ENCODE peak calls at places on chromosome 22, in six cellular contexts. One of them, this sample, is unnamed.

GRCh38 chr22:37898441-37899181 is 7.5 kb upstream of the MICALL1 start:
- DNase-seq in IMR-90: no peak
- DNase-seq in stomach: peak; percentile 60
- DNase-seq in cardiac muscle cell: peak; percentile 27
- DNase-seq in fibroblast of lung: peak; percentile 59
- DNase-seq in HFF-Myc: no peak
- DNase-seq in this sample: no peak

GRCh38 chr22:25602924-25603323 is 38.4 kb downstream of the GRK3 start:
- DNase-seq in IMR-90: no peak
- DNase-seq in cardiac muscle cell: no peak
- DNase-seq in stomach: no peak
- DNase-seq in fibroblast of lung: peak; percentile 8
- DNase-seq in HFF-Myc: no peak
- DNase-seq in this sample: no peak

GRCh38 chr22:47452184-47452583 is 689.7 kb downstream of the TBC1D22A start:
- DNase-seq in IMR-90: no peak
- DNase-seq in stomach: no peak
- DNase-seq in fibroblast of lung: no peak
- DNase-seq in HFF-Myc: no peak
- DNase-seq in cardiac muscle cell: no peak
- DNase-seq in this sample: no peak

GRCh38 chr22:48635825-48636224 is 1191.8 kb downstream of the BRD1 start:
- DNase-seq in fibroblast of lung: no peak
- DNase-seq in IMR-90: no peak
- DNase-seq in stomach: no peak
- DNase-seq in cardiac muscle cell: no peak
- DNase-seq in HFF-Myc: no peak
- DNase-seq in this sample: no peak

GRCh38 chr22:23574371-23574811 is 5.7 kb downstream of the IGLL1 start:
- DNase-seq in cardiac muscle cell: no peak
- DNase-seq in HFF-Myc: no peak
- DNase-seq in stomach: no peak
- DNase-seq in IMR-90: no peak
- DNase-seq in fibroblast of lung: no peak
- DNase-seq in this sample: no peak

GRCh38 chr22:25077964-25078363 is 121.7 kb upstream of the CRYBB3 start:
- DNase-seq in IMR-90: no peak
- DNase-seq in fibroblast of lung: no peak
- DNase-seq in cardiac muscle cell: no peak
- DNase-seq in stomach: no peak
- DNase-seq in HFF-Myc: no peak
- DNase-seq in this sample: no peak

GRCh38 chr22:49154433-49154832 is 673.2 kb downstream of the BRD1 start:
- DNase-seq in IMR-90: no peak
- DNase-seq in stomach: no peak
- DNase-seq in fibroblast of lung: no peak
- DNase-seq in cardiac muscle cell: no peak
- DNase-seq in HFF-Myc: no peak
- DNase-seq in this sample: no peak

GRCh38 chr22:50694099-50694498 is 21.5 kb downstream of the SHANK3 start:
- DNase-seq in cardiac muscle cell: no peak
- DNase-seq in HFF-Myc: no peak
- DNase-seq in IMR-90: peak; percentile 25
- DNase-seq in fibroblast of lung: no peak
- DNase-seq in stomach: no peak
- DNase-seq in this sample: no peak

GRCh38 chr22:47071078-47071811 is 308.8 kb downstream of the TBC1D22A start:
- DNase-seq in cardiac muscle cell: no peak
- DNase-seq in IMR-90: no peak
- DNase-seq in stomach: no peak
- DNase-seq in fibroblast of lung: peak; percentile 51
- DNase-seq in HFF-Myc: no peak
- DNase-seq in this sample: no peak

GRCh38 chr22:19477321-19478085 is 1.5 kb downstream of the UFD1 start:
- DNase-seq in fibroblast of lung: peak; percentile 9
- DNase-seq in HFF-Myc: no peak
- DNase-seq in cardiac muscle cell: no peak
- DNase-seq in stomach: no peak
- DNase-seq in IMR-90: peak; percentile 16
- DNase-seq in this sample: no peak

DNA sequence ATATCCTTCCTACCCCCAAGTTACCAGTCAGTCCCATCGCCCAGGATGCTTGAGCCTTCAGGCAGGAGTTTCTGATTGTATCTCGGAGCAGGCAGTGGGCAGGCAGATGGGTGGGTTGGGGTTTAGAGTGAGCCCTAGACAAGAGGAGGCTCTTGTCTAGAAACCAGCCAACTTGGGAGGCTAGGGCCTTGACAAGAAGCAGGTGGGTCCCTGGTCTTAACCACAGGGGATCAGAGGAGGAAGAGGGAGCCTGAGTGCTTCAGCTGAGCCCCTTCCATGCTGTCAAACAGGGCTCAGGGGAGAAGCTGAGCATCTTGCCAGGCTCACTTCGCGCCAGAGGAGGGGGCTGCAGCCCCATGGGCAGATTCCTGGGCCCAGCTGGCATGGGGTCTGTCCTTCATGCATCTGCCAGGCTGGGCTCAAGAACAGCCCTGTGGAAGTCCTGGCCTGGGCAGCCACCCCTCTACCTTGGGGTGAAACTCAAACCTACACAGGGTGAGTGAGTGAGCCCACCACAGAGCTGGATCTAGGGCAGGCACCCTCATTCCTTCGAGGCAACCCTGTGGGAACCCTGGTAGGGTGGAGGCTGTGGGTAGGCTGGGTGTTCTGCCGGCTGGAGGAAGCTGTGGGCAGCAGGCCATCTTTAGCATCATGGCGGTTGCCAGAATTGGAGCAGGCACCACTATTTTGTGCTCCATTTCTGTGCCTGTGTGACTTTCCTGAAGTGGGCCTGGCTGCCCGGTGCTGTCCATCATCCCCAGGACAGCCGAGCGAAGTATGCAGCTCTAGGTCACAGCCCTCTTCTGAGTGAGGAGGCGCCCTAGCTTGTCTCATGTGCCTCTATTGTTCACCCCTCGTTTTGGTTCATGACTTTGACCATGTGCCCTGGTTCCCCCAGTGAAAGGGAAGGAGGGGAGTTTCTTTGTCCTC is 108.1 kb downstream of the MORC2 start:
- DNase-seq in IMR-90: no peak
- DNase-seq in stomach: peak; percentile 17
- DNase-seq in cardiac muscle cell: no peak
- DNase-seq in HFF-Myc: no peak
- DNase-seq in fibroblast of lung: no peak
- DNase-seq in this sample: no peak
- TF ChIP-seq CTCF in IMR-90: no peak
- TF ChIP-seq CTCF in stomach: no peak
- TF ChIP-seq CTCF in cardiac muscle cell: no peak
- TF ChIP-seq CTCF in HFF-Myc: no peak
- TF ChIP-seq CTCF in fibroblast of lung: no peak
- TF ChIP-seq CTCF in this sample: no peak

DNA sequence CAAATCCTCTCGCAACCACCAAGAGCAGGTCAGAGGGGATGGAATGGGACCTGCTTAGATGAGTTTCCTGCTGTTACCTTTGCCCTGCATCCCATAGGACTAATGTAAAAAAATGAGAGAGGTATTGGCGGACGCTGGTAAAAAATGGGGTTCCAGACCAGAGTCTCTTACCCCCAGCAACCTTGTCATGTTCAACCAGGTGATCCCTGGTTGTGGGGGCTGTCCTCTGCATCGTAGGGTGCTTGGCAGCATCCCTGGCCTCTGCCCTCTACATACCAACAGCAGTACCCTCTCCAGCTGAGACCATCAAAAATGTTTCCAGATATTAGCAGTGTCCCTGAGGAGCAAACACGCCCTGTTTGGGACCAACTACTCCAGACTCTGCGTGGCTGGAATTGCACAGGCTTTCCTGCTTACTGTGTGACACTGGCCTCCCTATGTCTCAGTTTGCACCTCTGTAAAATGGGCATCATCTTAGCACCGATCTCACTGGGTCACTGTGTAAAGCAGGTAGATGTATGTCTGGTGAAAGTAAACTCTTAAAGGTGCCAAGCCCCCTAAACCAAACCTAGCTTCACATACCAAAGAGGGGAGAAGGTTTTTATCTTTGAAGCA is 1.5 kb downstream of the APOL6 start:
- DNase-seq in HFF-Myc: no peak
- DNase-seq in stomach: no peak
- DNase-seq in fibroblast of lung: no peak
- DNase-seq in cardiac muscle cell: no peak
- DNase-seq in IMR-90: no peak
- DNase-seq in this sample: no peak
- H3K4me3 ChIP-seq in HFF-Myc: no peak overlapping the region
- H3K4me3 ChIP-seq in stomach: peak overlapping the region; percentile 67
- H3K4me3 ChIP-seq in fibroblast of lung: peak overlapping the region; percentile 96
- H3K4me3 ChIP-seq in cardiac muscle cell: no peak overlapping the region
- H3K4me3 ChIP-seq in IMR-90: no peak overlapping the region
- H3K4me3 ChIP-seq in this sample: no peak overlapping the region

GRCh38 chr22:43587574-43587973 is 175.8 kb downstream of the MPPED1 start:
- DNase-seq in stomach: no peak
- DNase-seq in fibroblast of lung: peak; percentile 35
- DNase-seq in cardiac muscle cell: no peak
- DNase-seq in IMR-90: peak; percentile 24
- DNase-seq in HFF-Myc: no peak
- DNase-seq in this sample: no peak

GRCh38 chr22:43592470-43592869 is 180.7 kb downstream of the MPPED1 start:
- DNase-seq in fibroblast of lung: no peak
- DNase-seq in HFF-Myc: no peak
- DNase-seq in cardiac muscle cell: peak; percentile 28
- DNase-seq in stomach: no peak
- DNase-seq in IMR-90: peak; percentile 2
- DNase-seq in this sample: no peak
- TF ChIP-seq CTCF in fibroblast of lung: peak; percentile 19
- TF ChIP-seq CTCF in HFF-Myc: no peak
- TF ChIP-seq CTCF in cardiac muscle cell: no peak
- TF ChIP-seq CTCF in stomach: no peak
- TF ChIP-seq CTCF in IMR-90: peak; percentile 19
- TF ChIP-seq CTCF in this sample: peak; percentile 8

DNA sequence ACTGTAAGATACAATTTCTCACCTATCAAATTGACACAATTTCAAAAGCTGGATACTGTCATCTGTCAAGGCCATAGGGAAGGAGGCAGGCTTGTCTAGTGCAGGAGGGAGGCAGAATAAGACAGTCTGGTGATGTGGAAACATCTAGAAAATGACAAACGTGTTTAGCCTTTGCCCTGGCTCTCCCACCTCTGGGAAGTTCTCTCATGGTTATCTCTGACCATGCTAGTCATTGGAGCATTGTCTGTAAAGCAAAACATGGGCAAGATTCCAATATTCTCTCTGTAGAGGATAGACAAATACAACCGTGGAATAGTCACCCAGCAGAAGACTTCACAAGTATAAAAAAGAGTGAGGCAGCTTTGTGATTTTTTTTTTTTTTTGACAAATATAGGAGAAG is 9.1 kb upstream of the SERHL2 start:
- DNase-seq in fibroblast of lung: peak; percentile 16
- DNase-seq in IMR-90: peak; percentile 24
- DNase-seq in HFF-Myc: no peak
- DNase-seq in cardiac muscle cell: no peak
- DNase-seq in stomach: no peak
- DNase-seq in this sample: no peak
- H3K4me3 ChIP-seq in fibroblast of lung: no peak overlapping the region
- H3K4me3 ChIP-seq in IMR-90: no peak overlapping the region
- H3K4me3 ChIP-seq in HFF-Myc: no peak overlapping the region
- H3K4me3 ChIP-seq in cardiac muscle cell: no peak overlapping the region
- H3K4me3 ChIP-seq in stomach: no peak overlapping the region
- H3K4me3 ChIP-seq in this sample: no peak overlapping the region

GRCh38 chr22:26763633-26764295 is 106.4 kb downstream of the MIAT start:
- DNase-seq in HFF-Myc: peak; percentile 20
- DNase-seq in IMR-90: peak; percentile 45
- DNase-seq in cardiac muscle cell: no peak
- DNase-seq in stomach: no peak
- DNase-seq in fibroblast of lung: peak; percentile 59
- DNase-seq in this sample: no peak
- TF ChIP-seq CTCF in HFF-Myc: no peak
- TF ChIP-seq CTCF in IMR-90: no peak
- TF ChIP-seq CTCF in cardiac muscle cell: no peak
- TF ChIP-seq CTCF in stomach: no peak
- TF ChIP-seq CTCF in fibroblast of lung: peak; percentile 4
- TF ChIP-seq CTCF in this sample: no peak

This sample was measured in astrocyte of the cerebellum.